ENCODE peak calls at places on chromosomes 5 and 9, in ten cellular contexts. G is left cardiac atrium; O is globus pallidus; V is fibroblast of lung; P is KBM-7; Z is EL; L is lung; X is hippocampal formation; E is OCI-LY7; D is stimulated activated CD8-positive, alpha-beta memory T cell treated with anti-CD3 and anti-CD28 coated beads, Interleukin-15, amount 100 ng/mL, for 1 hour. R is an unnamed sample.

GRCh38 chr5:138696501-138696900 is 56.7 kb upstream of the CTNNA1 start:
- DNase-seq in G (peak; percentile 34), O (no peak), V (peak; percentile 65), P (no peak), Z (peak; percentile 94), L (no peak), X (no peak), E (no peak), D (no peak), R (peak; percentile 97)

GRCh38 chr5:73373814-73374510 is 74.6 kb downstream of the FOXD1 start:
- DNase-seq in G (no peak), O (no peak), V (peak; percentile 87), P (no peak), Z (peak; percentile 43), L (no peak), X (no peak), E (no peak), D (no peak), R (peak; percentile 70)

GRCh38 chr5:15103130-15103529 is 231.6 kb upstream of the ANKH start:
- DNase-seq in G (no peak), O (no peak), V (no peak), P (no peak), Z (no peak), L (no peak), X (no peak), E (no peak), D (no peak), R (no peak)

GRCh38 chr5:137220523-137220927 is 278.6 kb downstream of the SPOCK1 start:
- DNase-seq in G (no peak), O (no peak), V (peak; percentile 86), P (peak; percentile 12), Z (peak; percentile 89), L (no peak), X (peak; percentile 10), E (peak; percentile 75), D (no peak), R (peak; percentile 21)

GRCh38 chr9:127915325-127915752 is 1.5 kb downstream of the ST6GALNAC4 start:
- DNase-seq in G (peak; percentile 47), O (no peak), V (no peak), P (no peak), Z (no peak), L (no peak), X (no peak), E (no peak), D (no peak), R (no peak)

GRCh38 chr5:74063821-74064598 is 438.0 kb downstream of the ARHGEF28 start:
- DNase-seq in G (no peak), O (no peak), V (peak; percentile 98), P (no peak), Z (peak; percentile 94), L (no peak), X (no peak), E (no peak), D (no peak), R (peak; percentile 79)

GRCh38 chr5:56986631-56986957 is 34.7 kb upstream of the MIER3 start:
- DNase-seq in G (no peak), O (no peak), V (no peak), P (no peak), Z (peak; percentile 18), L (no peak), X (no peak), E (no peak), D (no peak), R (peak; percentile 62)

GRCh38 chr9:130860458-130861316 is 25.6 kb downstream of the ABL1 start:
- DNase-seq in G (peak; percentile 92), O (no peak), V (peak; percentile 100), P (no peak), Z (peak; percentile 98), L (peak; percentile 78), X (no peak), E (no peak), D (no peak), R (no peak)

GRCh38 chr5:136364307-136364706 is 1.0 kb downstream of the TRPC7 start:
- DNase-seq in G (no peak), O (no peak), V (no peak), P (peak; percentile 2), Z (no peak), L (no peak), X (no peak), E (peak; percentile 3), D (no peak), R (no peak)